ENCODE peak calls at places on chromosomes 2 and 18, in eight cellular contexts. One of them, this sample, is unnamed.

GRCh38 chr2:139791330-139791729 is 1011.1 kb upstream of the NXPH2 start:
- DNase-seq in heart right ventricle: no peak
- DNase-seq in neuronal stem cell: no peak
- DNase-seq in GM23338: no peak
- DNase-seq in psoas muscle: no peak
- DNase-seq in BE2C: no peak
- DNase-seq in upper lobe of right lung: no peak
- DNase-seq in cardiac muscle cell: no peak
- DNase-seq in this sample: no peak

GRCh38 chr2:225122582-225123486 is 80.6 kb upstream of the DOCK10 start:
- DNase-seq in heart right ventricle: no peak
- DNase-seq in GM23338: peak; percentile 58
- DNase-seq in cardiac muscle cell: peak; percentile 29
- DNase-seq in psoas muscle: no peak
- DNase-seq in upper lobe of right lung: no peak
- DNase-seq in neuronal stem cell: no peak
- DNase-seq in BE2C: peak; percentile 26
- DNase-seq in this sample: no peak

GRCh38 chr2:210663574-210663973 is 107.2 kb downstream of the CPS1 start:
- DNase-seq in GM23338: peak; percentile 73
- DNase-seq in BE2C: peak; percentile 30
- DNase-seq in neuronal stem cell: peak; percentile 11
- DNase-seq in cardiac muscle cell: peak; percentile 34
- DNase-seq in psoas muscle: no peak
- DNase-seq in upper lobe of right lung: no peak
- DNase-seq in heart right ventricle: peak; percentile 5
- DNase-seq in this sample: no peak

GRCh38 chr18:24344509-24344908 is 53.1 kb downstream of the OSBPL1A start:
- DNase-seq in psoas muscle: no peak
- DNase-seq in upper lobe of right lung: no peak
- DNase-seq in GM23338: no peak
- DNase-seq in BE2C: no peak
- DNase-seq in heart right ventricle: no peak
- DNase-seq in cardiac muscle cell: no peak
- DNase-seq in neuronal stem cell: no peak
- DNase-seq in this sample: no peak

GRCh38 chr18:22838639-22839487 is 94.3 kb upstream of the RBBP8 start:
- DNase-seq in neuronal stem cell: no peak
- DNase-seq in BE2C: no peak
- DNase-seq in psoas muscle: no peak
- DNase-seq in cardiac muscle cell: no peak
- DNase-seq in heart right ventricle: no peak
- DNase-seq in upper lobe of right lung: no peak
- DNase-seq in GM23338: no peak
- DNase-seq in this sample: no peak

GRCh38 chr2:195613922-195614321 is 43.1 kb upstream of the SLC39A10 start:
- DNase-seq in neuronal stem cell: no peak
- DNase-seq in GM23338: no peak
- DNase-seq in upper lobe of right lung: no peak
- DNase-seq in BE2C: peak; percentile 43
- DNase-seq in psoas muscle: no peak
- DNase-seq in heart right ventricle: no peak
- DNase-seq in cardiac muscle cell: peak; percentile 60
- DNase-seq in this sample: peak; percentile 74

GRCh38 chr2:1132328-1132964 is 181.8 kb downstream of the SNTG2 start:
- DNase-seq in GM23338: no peak
- DNase-seq in cardiac muscle cell: no peak
- DNase-seq in BE2C: no peak
- DNase-seq in upper lobe of right lung: no peak
- DNase-seq in heart right ventricle: no peak
- DNase-seq in psoas muscle: no peak
- DNase-seq in neuronal stem cell: no peak
- DNase-seq in this sample: no peak

GRCh38 chr2:163735692-163736432 is at the start of gene FIGN:
- DNase-seq in cardiac muscle cell: peak; percentile 92
- DNase-seq in heart right ventricle: peak; percentile 77
- DNase-seq in BE2C: peak; percentile 61
- DNase-seq in neuronal stem cell: peak; percentile 88
- DNase-seq in upper lobe of right lung: peak; percentile 86
- DNase-seq in psoas muscle: peak; percentile 91
- DNase-seq in GM23338: peak; percentile 87
- DNase-seq in this sample: peak; percentile 86

GRCh38 chr18:49849331-49850217 is 36.2 kb upstream of the ACAA2 start:
- DNase-seq in neuronal stem cell: peak; percentile 17
- DNase-seq in BE2C: peak; percentile 40
- DNase-seq in GM23338: peak; percentile 70
- DNase-seq in cardiac muscle cell: peak; percentile 85
- DNase-seq in heart right ventricle: peak; percentile 30
- DNase-seq in upper lobe of right lung: peak; percentile 84
- DNase-seq in psoas muscle: no peak
- DNase-seq in this sample: peak; percentile 96

GRCh38 chr2:174438146-174438886 is 42.8 kb downstream of the SCRN3 start:
- DNase-seq in upper lobe of right lung: no peak
- DNase-seq in neuronal stem cell: no peak
- DNase-seq in GM23338: no peak
- DNase-seq in BE2C: no peak
- DNase-seq in cardiac muscle cell: peak; percentile 12
- DNase-seq in psoas muscle: peak; percentile 69
- DNase-seq in heart right ventricle: peak; percentile 52
- DNase-seq in this sample: no peak

GRCh38 chr2:216519154-216519762 is 20.6 kb downstream of the RPL37A start:
- DNase-seq in BE2C: peak; percentile 78
- DNase-seq in psoas muscle: no peak
- DNase-seq in heart right ventricle: peak; percentile 86
- DNase-seq in upper lobe of right lung: no peak
- DNase-seq in GM23338: peak; percentile 90
- DNase-seq in cardiac muscle cell: peak; percentile 89
- DNase-seq in neuronal stem cell: peak; percentile 64
- DNase-seq in this sample: peak; percentile 67

GRCh38 chr2:158297606-158298005 is 158.9 kb downstream of the CCDC148 start:
- DNase-seq in psoas muscle: no peak
- DNase-seq in GM23338: no peak
- DNase-seq in neuronal stem cell: no peak
- DNase-seq in heart right ventricle: no peak
- DNase-seq in upper lobe of right lung: no peak
- DNase-seq in BE2C: no peak
- DNase-seq in cardiac muscle cell: peak; percentile 5
- DNase-seq in this sample: no peak

GRCh38 chr18:23977709-23978483 is 36.7 kb upstream of the TTC39C start:
- DNase-seq in BE2C: no peak
- DNase-seq in GM23338: no peak
- DNase-seq in psoas muscle: no peak
- DNase-seq in heart right ventricle: no peak
- DNase-seq in cardiac muscle cell: peak; percentile 77
- DNase-seq in neuronal stem cell: no peak
- DNase-seq in upper lobe of right lung: no peak
- DNase-seq in this sample: no peak

GRCh38 chr18:31321719-31322118 is 3.8 kb downstream of the DSG1 start:
- DNase-seq in upper lobe of right lung: no peak
- DNase-seq in psoas muscle: no peak
- DNase-seq in cardiac muscle cell: no peak
- DNase-seq in heart right ventricle: no peak
- DNase-seq in GM23338: no peak
- DNase-seq in BE2C: no peak
- DNase-seq in neuronal stem cell: no peak
- DNase-seq in this sample: no peak

GRCh38 chr2:74297391-74297790 is 45.8 kb downstream of the SLC4A5 start:
- DNase-seq in cardiac muscle cell: no peak
- DNase-seq in GM23338: no peak
- DNase-seq in neuronal stem cell: no peak
- DNase-seq in heart right ventricle: no peak
- DNase-seq in psoas muscle: no peak
- DNase-seq in upper lobe of right lung: no peak
- DNase-seq in BE2C: no peak
- DNase-seq in this sample: no peak

GRCh38 chr2:112182581-112183034 is 44.4 kb downstream of the FBLN7 start:
- DNase-seq in upper lobe of right lung: no peak
- DNase-seq in GM23338: no peak
- DNase-seq in BE2C: no peak
- DNase-seq in heart right ventricle: no peak
- DNase-seq in cardiac muscle cell: no peak
- DNase-seq in neuronal stem cell: no peak
- DNase-seq in psoas muscle: no peak
- DNase-seq in this sample: no peak

GRCh38 chr18:45957100-45957499 is 10.0 kb downstream of the EPG5 start:
- DNase-seq in BE2C: no peak
- DNase-seq in heart right ventricle: no peak
- DNase-seq in cardiac muscle cell: peak; percentile 45
- DNase-seq in psoas muscle: no peak
- DNase-seq in upper lobe of right lung: no peak
- DNase-seq in GM23338: no peak
- DNase-seq in neuronal stem cell: no peak
- DNase-seq in this sample: no peak

GRCh38 chr2:40281021-40281940 is 170.6 kb downstream of the SLC8A1 start:
- DNase-seq in upper lobe of right lung: no peak
- DNase-seq in BE2C: no peak
- DNase-seq in heart right ventricle: peak; percentile 58
- DNase-seq in GM23338: no peak
- DNase-seq in neuronal stem cell: no peak
- DNase-seq in cardiac muscle cell: peak; percentile 69
- DNase-seq in psoas muscle: no peak
- DNase-seq in this sample: peak; percentile 78

GRCh38 chr2:149507933-149508332 is 79.6 kb downstream of the MMADHC start:
- DNase-seq in BE2C: no peak
- DNase-seq in psoas muscle: no peak
- DNase-seq in GM23338: no peak
- DNase-seq in upper lobe of right lung: no peak
- DNase-seq in neuronal stem cell: no peak
- DNase-seq in cardiac muscle cell: no peak
- DNase-seq in heart right ventricle: no peak
- DNase-seq in this sample: no peak

GRCh38 chr2:45874324-45874723 is 222.8 kb downstream of the PRKCE start:
- DNase-seq in heart right ventricle: peak; percentile 50
- DNase-seq in BE2C: no peak
- DNase-seq in GM23338: no peak
- DNase-seq in upper lobe of right lung: no peak
- DNase-seq in cardiac muscle cell: peak; percentile 40
- DNase-seq in psoas muscle: peak; percentile 88
- DNase-seq in neuronal stem cell: no peak
- DNase-seq in this sample: no peak

GRCh38 chr2:45872211-45872610 is 220.7 kb downstream of the PRKCE start:
- DNase-seq in BE2C: no peak
- DNase-seq in heart right ventricle: no peak
- DNase-seq in GM23338: no peak
- DNase-seq in neuronal stem cell: no peak
- DNase-seq in psoas muscle: no peak
- DNase-seq in cardiac muscle cell: peak; percentile 37
- DNase-seq in upper lobe of right lung: no peak
- DNase-seq in this sample: no peak

GRCh38 chr2:45879406-45879805 is 227.9 kb downstream of the PRKCE start:
- DNase-seq in GM23338: peak; percentile 10
- DNase-seq in heart right ventricle: no peak
- DNase-seq in neuronal stem cell: no peak
- DNase-seq in BE2C: peak; percentile 30
- DNase-seq in upper lobe of right lung: no peak
- DNase-seq in cardiac muscle cell: no peak
- DNase-seq in psoas muscle: no peak
- DNase-seq in this sample: no peak

GRCh38 chr2:45879936-45880335 is 228.5 kb downstream of the PRKCE start:
- DNase-seq in cardiac muscle cell: no peak
- DNase-seq in neuronal stem cell: no peak
- DNase-seq in upper lobe of right lung: no peak
- DNase-seq in BE2C: no peak
- DNase-seq in psoas muscle: no peak
- DNase-seq in GM23338: no peak
- DNase-seq in heart right ventricle: no peak
- DNase-seq in this sample: no peak

GRCh38 chr2:45876611-45877010 is 225.1 kb downstream of the PRKCE start:
- DNase-seq in BE2C: no peak
- DNase-seq in psoas muscle: no peak
- DNase-seq in cardiac muscle cell: no peak
- DNase-seq in neuronal stem cell: no peak
- DNase-seq in upper lobe of right lung: no peak
- DNase-seq in heart right ventricle: no peak
- DNase-seq in GM23338: no peak
- DNase-seq in this sample: no peak
- H3K4me1 ChIP-seq in BE2C: peaks cover 5% of the 10 kb centered on the region
- H3K4me1 ChIP-seq in psoas muscle: peaks cover 8% of the 10 kb centered on the region
- H3K4me1 ChIP-seq in cardiac muscle cell: peaks cover 17% of the 10 kb centered on the region
- H3K4me1 ChIP-seq in neuronal stem cell: no peaks in the 10 kb centered on the region
- H3K4me1 ChIP-seq in upper lobe of right lung: no peaks in the 10 kb centered on the region
- H3K4me1 ChIP-seq in heart right ventricle: peaks cover 12% of the 10 kb centered on the region
- H3K4me1 ChIP-seq in GM23338: no peaks in the 10 kb centered on the region
- H3K4me1 ChIP-seq in this sample: no peaks in the 10 kb centered on the region

DNA sequence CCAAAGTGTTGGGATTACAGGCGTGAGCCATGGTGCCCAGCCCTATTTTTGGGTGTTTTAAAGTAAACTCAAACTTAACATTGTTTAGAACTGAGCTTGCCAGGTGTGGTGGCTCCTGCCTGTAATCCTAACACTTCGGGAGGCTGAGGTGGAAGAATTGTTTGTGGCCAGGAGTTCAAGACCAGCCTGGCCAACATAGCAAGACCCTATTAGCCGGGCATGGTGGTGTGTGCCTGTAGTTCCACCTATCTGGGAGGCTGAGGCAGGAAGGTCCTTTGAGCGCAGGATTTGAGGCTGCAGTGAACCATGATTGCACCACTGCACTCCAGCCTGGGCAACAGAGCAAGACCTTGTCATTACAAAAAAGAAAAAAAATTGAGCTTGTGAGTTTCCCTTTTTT is 17.5 kb downstream of the SFTPB start:
- DNase-seq in cardiac muscle cell: no peak
- DNase-seq in GM23338: no peak
- DNase-seq in upper lobe of right lung: no peak
- DNase-seq in neuronal stem cell: no peak
- DNase-seq in BE2C: no peak
- DNase-seq in psoas muscle: no peak
- DNase-seq in heart right ventricle: no peak
- DNase-seq in this sample: no peak
- H3K36me3 ChIP-seq in cardiac muscle cell: peaks cover 49% of the 10 kb centered on the region
- H3K36me3 ChIP-seq in GM23338: peaks cover 53% of the 10 kb centered on the region
- H3K36me3 ChIP-seq in upper lobe of right lung: peaks cover 55% of the 10 kb centered on the region
- H3K36me3 ChIP-seq in neuronal stem cell: peaks cover 50% of the 10 kb centered on the region
- H3K36me3 ChIP-seq in BE2C: peaks cover 27% of the 10 kb centered on the region
- H3K36me3 ChIP-seq in psoas muscle: peaks cover 87% of the 10 kb centered on the region
- H3K36me3 ChIP-seq in heart right ventricle: peaks cover 81% of the 10 kb centered on the region
- H3K36me3 ChIP-seq in this sample: peaks cover 82% of the 10 kb centered on the region

GRCh38 chr2:53018830-53019425 is 748.7 kb upstream of the CHAC2 start:
- DNase-seq in BE2C: no peak
- DNase-seq in neuronal stem cell: no peak
- DNase-seq in heart right ventricle: no peak
- DNase-seq in cardiac muscle cell: peak; percentile 9
- DNase-seq in psoas muscle: no peak
- DNase-seq in GM23338: peak; percentile 47
- DNase-seq in upper lobe of right lung: no peak
- DNase-seq in this sample: no peak

GRCh38 chr2:53021828-53022227 is 745.8 kb upstream of the CHAC2 start:
- DNase-seq in upper lobe of right lung: no peak
- DNase-seq in psoas muscle: no peak
- DNase-seq in BE2C: no peak
- DNase-seq in heart right ventricle: no peak
- DNase-seq in cardiac muscle cell: no peak
- DNase-seq in neuronal stem cell: no peak
- DNase-seq in GM23338: no peak
- DNase-seq in this sample: no peak

GRCh38 chr2:53021285-53021684 is 746.3 kb upstream of the CHAC2 start:
- DNase-seq in cardiac muscle cell: peak; percentile 12
- DNase-seq in BE2C: no peak
- DNase-seq in GM23338: no peak
- DNase-seq in upper lobe of right lung: no peak
- DNase-seq in heart right ventricle: no peak
- DNase-seq in neuronal stem cell: no peak
- DNase-seq in psoas muscle: no peak
- DNase-seq in this sample: peak; percentile 12
- H3K4me1 ChIP-seq in cardiac muscle cell: peaks cover 3% of the 10 kb centered on the region
- H3K4me1 ChIP-seq in BE2C: no peaks in the 10 kb centered on the region
- H3K4me1 ChIP-seq in GM23338: no peaks in the 10 kb centered on the region
- H3K4me1 ChIP-seq in upper lobe of right lung: peaks cover 3% of the 10 kb centered on the region
- H3K4me1 ChIP-seq in heart right ventricle: no peaks in the 10 kb centered on the region
- H3K4me1 ChIP-seq in neuronal stem cell: no peaks in the 10 kb centered on the region
- H3K4me1 ChIP-seq in psoas muscle: no peaks in the 10 kb centered on the region
- H3K4me1 ChIP-seq in this sample: peaks cover 7% of the 10 kb centered on the region

GRCh38 chr2:191301971-191302370 is 56.8 kb downstream of the MYO1B start:
- DNase-seq in psoas muscle: no peak
- DNase-seq in cardiac muscle cell: no peak
- DNase-seq in upper lobe of right lung: no peak
- DNase-seq in neuronal stem cell: no peak
- DNase-seq in GM23338: no peak
- DNase-seq in heart right ventricle: no peak
- DNase-seq in BE2C: no peak
- DNase-seq in this sample: no peak
- H3K36me3 ChIP-seq in psoas muscle: no peaks in the 10 kb centered on the region
- H3K36me3 ChIP-seq in cardiac muscle cell: no peaks in the 10 kb centered on the region
- H3K36me3 ChIP-seq in upper lobe of right lung: no peaks in the 10 kb centered on the region
- H3K36me3 ChIP-seq in neuronal stem cell: peaks cover 4% of the 10 kb centered on the region
- H3K36me3 ChIP-seq in GM23338: no peaks in the 10 kb centered on the region
- H3K36me3 ChIP-seq in heart right ventricle: no peaks in the 10 kb centered on the region
- H3K36me3 ChIP-seq in BE2C: peaks cover 15% of the 10 kb centered on the region
- H3K36me3 ChIP-seq in this sample: peaks cover 12% of the 10 kb centered on the region